ENCODE peak calls at places on chromosomes 7 and 10, in five cellular contexts. W is adrenal gland; B is AG09319; M is activated naive CD4-positive, alpha-beta T cell; K is RCC 7860. N is an unnamed sample.

GRCh38 chr7:40329601-40330153 is 194.9 kb downstream of the SUGCT start:
- DNase-seq in W (no peak), M (no peak), K (peak), B (peak), N (peak)

GRCh38 chr10:30862486-30862885 is 169.2 kb downstream of the ZNF438 start:
- DNase-seq in M (no peak), K (peak), B (peak), W (no peak), N (peak)

GRCh38 chr10:103040424-103040823 is 122.3 kb downstream of the CNNM2 start:
- DNase-seq in M (no peak), B (peak), W (no peak), K (peak), N (peak)

GRCh38 chr7:20033621-20034200 is 183.5 kb downstream of the MACC1 start:
- DNase-seq in M (no peak), K (peak), W (peak), B (peak), N (peak)

GRCh38 chr10:72508033-72508432 is 117.8 kb downstream of the MICU1 start:
- DNase-seq in M (no peak), B (no peak), W (no peak), K (no peak), N (no peak)

GRCh38 chr7:127527561-127527960 is 57.8 kb downstream of the GCC1 start:
- DNase-seq in K (no peak), W (no peak), M (no peak), B (no peak), N (no peak)

GRCh38 chr7:29379551-29379950 is 184.1 kb upstream of the PRR15 start:
- DNase-seq in B (no peak), K (no peak), M (no peak), W (no peak), N (no peak)

GRCh38 chr7:137820677-137821420 is 25.9 kb downstream of the DGKI start:
- DNase-seq in W (peak), M (no peak), B (peak), K (no peak), N (peak)

GRCh38 chr7:31735991-31736982 is 49.3 kb downstream of the PPP1R17 start:
- DNase-seq in M (no peak), K (peak), B (peak), W (peak), N (peak)

GRCh38 chr10:69499726-69500689 is 48.7 kb downstream of the TSPAN15 start:
- DNase-seq in W (no peak), K (no peak), M (no peak), B (no peak), N (no peak)

GRCh38 chr7:13920053-13920697 is 69.3 kb downstream of the ETV1 start:
- DNase-seq in M (no peak), B (peak), K (peak), W (peak), N (peak)

GRCh38 chr10:111128331-111129167 is 51.7 kb downstream of the ADRA2A start:
- DNase-seq in K (peak), W (peak), M (no peak), B (peak), N (no peak)

GRCh38 chr7:68622500-68622899 is 975.8 kb upstream of the AUTS2 start:
- DNase-seq in B (no peak), W (no peak), M (no peak), K (no peak), N (no peak)

GRCh38 chr7:139777304-139777890 is 401 bp downstream of the HIPK2 start:
- DNase-seq in B (no peak), K (no peak), W (peak), M (peak), N (no peak)

GRCh38 chr10:1074063-1074747 is 18.0 kb downstream of the WDR37 start:
- DNase-seq in W (no peak), B (no peak), M (no peak), K (no peak), N (no peak)

GRCh38 chr10:63466168-63466935 is 575 bp upstream of the JMJD1C start:
- DNase-seq in B (peak), K (peak), M (no peak), W (no peak), N (no peak)

GRCh38 chr7:31100870-31101269 is 48.8 kb downstream of the ADCYAP1R1 start:
- DNase-seq in M (no peak), B (no peak), K (no peak), W (no peak), N (no peak)

N was measured in AG04450.